ENCODE peak calls at places on chromosomes 7 and 10, in nine cellular contexts. One of them, this sample, is unnamed. For H3K4me1, the result is how much of the 10 kb centered on the place peaks cover.

GRCh38 chr10:6136215-6137201 is 47.7 kb downstream of the RBM17 start:
- DNase-seq in upper lobe of left lung: no peak
- DNase-seq in transverse colon: no peak
- DNase-seq in IMR-90: peak
- DNase-seq in uterus: peak
- DNase-seq in H1: no peak
- DNase-seq in HepG2: no peak
- DNase-seq in A549: no peak
- DNase-seq in esophagus squamous epithelium: no peak
- DNase-seq in this sample: no peak

GRCh38 chr7:111532625-111533024 is 29.7 kb downstream of the IMMP2L start:
- DNase-seq in uterus: no peak
- DNase-seq in esophagus squamous epithelium: no peak
- DNase-seq in HepG2: no peak
- DNase-seq in upper lobe of left lung: no peak
- DNase-seq in IMR-90: no peak
- DNase-seq in A549: no peak
- DNase-seq in transverse colon: no peak
- DNase-seq in H1: no peak
- DNase-seq in this sample: no peak

GRCh38 chr10:23884671-23885070 is 324.3 kb upstream of the KIAA1217 start:
- DNase-seq in esophagus squamous epithelium: no peak
- DNase-seq in IMR-90: no peak
- DNase-seq in A549: no peak
- DNase-seq in transverse colon: no peak
- DNase-seq in uterus: no peak
- DNase-seq in upper lobe of left lung: no peak
- DNase-seq in H1: no peak
- DNase-seq in HepG2: no peak
- DNase-seq in this sample: no peak

GRCh38 chr7:118429141-118429540 is 204.6 kb downstream of the ANKRD7 start:
- DNase-seq in upper lobe of left lung: no peak
- DNase-seq in uterus: no peak
- DNase-seq in esophagus squamous epithelium: no peak
- DNase-seq in HepG2: no peak
- DNase-seq in A549: no peak
- DNase-seq in IMR-90: no peak
- DNase-seq in H1: no peak
- DNase-seq in transverse colon: no peak
- DNase-seq in this sample: no peak

GRCh38 chr7:90474284-90475210 is 5.1 kb downstream of the PTTG1IP2 start:
- DNase-seq in uterus: no peak
- DNase-seq in HepG2: no peak
- DNase-seq in upper lobe of left lung: no peak
- DNase-seq in esophagus squamous epithelium: no peak
- DNase-seq in H1: no peak
- DNase-seq in transverse colon: no peak
- DNase-seq in IMR-90: peak
- DNase-seq in A549: no peak
- DNase-seq in this sample: no peak

GRCh38 chr10:72612203-72612826 is 13.6 kb downstream of the MICU1 start:
- DNase-seq in IMR-90: no peak
- DNase-seq in uterus: no peak
- DNase-seq in esophagus squamous epithelium: no peak
- DNase-seq in upper lobe of left lung: no peak
- DNase-seq in A549: no peak
- DNase-seq in H1: no peak
- DNase-seq in transverse colon: no peak
- DNase-seq in HepG2: no peak
- DNase-seq in this sample: no peak

GRCh38 chr7:34845666-34846361 is 187.8 kb downstream of the NPSR1 start:
- DNase-seq in A549: no peak
- DNase-seq in IMR-90: no peak
- DNase-seq in esophagus squamous epithelium: no peak
- DNase-seq in HepG2: peak
- DNase-seq in uterus: no peak
- DNase-seq in transverse colon: no peak
- DNase-seq in H1: no peak
- DNase-seq in upper lobe of left lung: no peak
- DNase-seq in this sample: no peak

GRCh38 chr7:99014113-99014985 is 129.6 kb downstream of the SMURF1 start:
- DNase-seq in IMR-90: no peak
- DNase-seq in upper lobe of left lung: peak
- DNase-seq in transverse colon: no peak
- DNase-seq in A549: no peak
- DNase-seq in H1: no peak
- DNase-seq in uterus: peak
- DNase-seq in esophagus squamous epithelium: no peak
- DNase-seq in HepG2: no peak
- DNase-seq in this sample: peak

GRCh38 chr10:24039897-24040296 is 169.0 kb upstream of the KIAA1217 start:
- DNase-seq in H1: no peak
- DNase-seq in transverse colon: peak
- DNase-seq in uterus: no peak
- DNase-seq in esophagus squamous epithelium: no peak
- DNase-seq in upper lobe of left lung: no peak
- DNase-seq in A549: no peak
- DNase-seq in HepG2: no peak
- DNase-seq in IMR-90: no peak
- DNase-seq in this sample: no peak

GRCh38 chr7:30029696-30030095 is 1.5 kb downstream of the PLEKHA8 start:
- DNase-seq in HepG2: no peak
- DNase-seq in H1: no peak
- DNase-seq in esophagus squamous epithelium: no peak
- DNase-seq in transverse colon: no peak
- DNase-seq in A549: peak
- DNase-seq in uterus: no peak
- DNase-seq in IMR-90: no peak
- DNase-seq in upper lobe of left lung: no peak
- DNase-seq in this sample: no peak

GRCh38 chr7:30028749-30029635 is 780 bp downstream of the PLEKHA8 start:
- DNase-seq in A549: peak
- DNase-seq in HepG2: peak
- DNase-seq in uterus: no peak
- DNase-seq in H1: no peak
- DNase-seq in IMR-90: peak
- DNase-seq in upper lobe of left lung: no peak
- DNase-seq in transverse colon: no peak
- DNase-seq in esophagus squamous epithelium: no peak
- DNase-seq in this sample: peak

GRCh38 chr7:30026229-30027064 is at the start of gene FKBP14:
- DNase-seq in esophagus squamous epithelium: peak
- DNase-seq in transverse colon: peak
- DNase-seq in HepG2: peak
- DNase-seq in A549: peak
- DNase-seq in upper lobe of left lung: peak
- DNase-seq in H1: peak
- DNase-seq in uterus: peak
- DNase-seq in IMR-90: peak
- DNase-seq in this sample: peak

GRCh38 chr7:30027065-30027456 is 559 bp upstream of the FKBP14 start:
- DNase-seq in HepG2: peak
- DNase-seq in uterus: no peak
- DNase-seq in esophagus squamous epithelium: no peak
- DNase-seq in IMR-90: peak
- DNase-seq in upper lobe of left lung: peak
- DNase-seq in transverse colon: no peak
- DNase-seq in A549: peak
- DNase-seq in H1: no peak
- DNase-seq in this sample: no peak

GRCh38 chr7:30027915-30028748 is at the start of gene PLEKHA8:
- DNase-seq in esophagus squamous epithelium: peak
- DNase-seq in A549: peak
- DNase-seq in upper lobe of left lung: peak
- DNase-seq in IMR-90: peak
- DNase-seq in H1: peak
- DNase-seq in transverse colon: peak
- DNase-seq in HepG2: peak
- DNase-seq in uterus: peak
- DNase-seq in this sample: peak
- TF ChIP-seq POLR2A in esophagus squamous epithelium: peak
- TF ChIP-seq POLR2A in A549: peak
- TF ChIP-seq POLR2A in upper lobe of left lung: peak
- TF ChIP-seq POLR2A in IMR-90: no peak
- TF ChIP-seq POLR2A in H1: no peak
- TF ChIP-seq POLR2A in transverse colon: peak
- TF ChIP-seq POLR2A in HepG2: peak
- TF ChIP-seq POLR2A in uterus: peak
- TF ChIP-seq POLR2A in this sample: no peak

GRCh38 chr7:151080522-151081169 is at the start of gene FASTK:
- DNase-seq in A549: peak
- DNase-seq in uterus: peak
- DNase-seq in H1: peak
- DNase-seq in esophagus squamous epithelium: peak
- DNase-seq in IMR-90: peak
- DNase-seq in upper lobe of left lung: peak
- DNase-seq in HepG2: peak
- DNase-seq in transverse colon: peak
- DNase-seq in this sample: peak

GRCh38 chr7:151080091-151080521 is 503 bp downstream of the FASTK start:
- DNase-seq in IMR-90: no peak
- DNase-seq in transverse colon: no peak
- DNase-seq in HepG2: no peak
- DNase-seq in uterus: no peak
- DNase-seq in A549: no peak
- DNase-seq in esophagus squamous epithelium: no peak
- DNase-seq in H1: no peak
- DNase-seq in upper lobe of left lung: no peak
- DNase-seq in this sample: no peak

GRCh38 chr7:151082151-151083070 is 882 bp downstream of the TMUB1 start:
- DNase-seq in A549: no peak
- DNase-seq in transverse colon: no peak
- DNase-seq in esophagus squamous epithelium: no peak
- DNase-seq in H1: no peak
- DNase-seq in IMR-90: no peak
- DNase-seq in uterus: peak
- DNase-seq in HepG2: no peak
- DNase-seq in upper lobe of left lung: no peak
- DNase-seq in this sample: peak

GRCh38 chr7:151083071-151083823 is at the start of gene TMUB1:
- DNase-seq in H1: peak
- DNase-seq in A549: peak
- DNase-seq in upper lobe of left lung: peak
- DNase-seq in IMR-90: peak
- DNase-seq in transverse colon: peak
- DNase-seq in HepG2: peak
- DNase-seq in uterus: peak
- DNase-seq in esophagus squamous epithelium: peak
- DNase-seq in this sample: peak

GRCh38 chr7:151081170-151082101 is 827 bp upstream of the FASTK start:
- DNase-seq in HepG2: no peak
- DNase-seq in upper lobe of left lung: no peak
- DNase-seq in transverse colon: peak
- DNase-seq in H1: peak
- DNase-seq in esophagus squamous epithelium: no peak
- DNase-seq in uterus: peak
- DNase-seq in A549: no peak
- DNase-seq in IMR-90: no peak
- DNase-seq in this sample: peak
- H3K4me1 ChIP-seq in HepG2: under half
- H3K4me1 ChIP-seq in upper lobe of left lung: half or more
- H3K4me1 ChIP-seq in transverse colon: under half
- H3K4me1 ChIP-seq in H1: under half
- H3K4me1 ChIP-seq in esophagus squamous epithelium: half or more
- H3K4me1 ChIP-seq in uterus: under half
- H3K4me1 ChIP-seq in A549: half or more
- H3K4me1 ChIP-seq in IMR-90: under half
- H3K4me1 ChIP-seq in this sample: half or more

DNA sequence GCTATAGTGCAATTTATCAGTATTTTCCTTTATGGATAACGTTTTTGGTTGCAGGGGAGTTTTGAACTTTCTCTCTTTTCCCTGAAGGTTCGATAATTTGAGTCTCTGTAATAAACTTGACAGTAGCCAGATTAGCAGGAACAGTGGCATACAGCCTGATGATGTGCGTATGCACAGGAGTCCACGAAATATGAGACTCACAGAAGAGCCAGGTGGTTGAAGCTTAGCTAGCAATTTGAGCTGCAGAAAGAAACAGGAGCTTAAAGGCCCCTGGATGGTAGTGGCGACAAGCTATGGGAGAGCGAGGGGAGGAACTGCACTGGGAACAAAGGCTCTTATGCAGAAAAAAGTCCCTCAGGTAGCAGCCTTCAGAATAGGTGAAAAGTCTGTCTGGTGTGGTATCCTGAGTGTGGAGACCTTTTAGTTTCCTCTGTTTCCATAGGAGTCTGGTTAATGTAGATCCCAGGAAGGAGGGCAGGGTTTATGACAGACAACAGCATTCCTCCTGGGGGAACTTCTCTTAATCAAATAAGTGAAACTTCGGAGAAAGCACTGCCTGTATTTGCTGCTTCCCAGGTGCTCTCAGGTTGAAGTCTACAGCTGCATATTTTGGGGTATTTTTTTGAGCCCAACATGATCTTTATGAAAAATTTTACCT is 32.7 kb downstream of the FANK1 start:
- DNase-seq in transverse colon: no peak
- DNase-seq in HepG2: no peak
- DNase-seq in A549: no peak
- DNase-seq in upper lobe of left lung: no peak
- DNase-seq in esophagus squamous epithelium: no peak
- DNase-seq in H1: no peak
- DNase-seq in IMR-90: no peak
- DNase-seq in uterus: no peak
- DNase-seq in this sample: no peak
- H3K27ac ChIP-seq in transverse colon: peak
- H3K27ac ChIP-seq in HepG2: no peak
- H3K27ac ChIP-seq in A549: no peak
- H3K27ac ChIP-seq in upper lobe of left lung: no peak
- H3K27ac ChIP-seq in esophagus squamous epithelium: no peak
- H3K27ac ChIP-seq in H1: no peak
- H3K27ac ChIP-seq in IMR-90: no peak
- H3K27ac ChIP-seq in uterus: no peak
- H3K27ac ChIP-seq in this sample: no peak

GRCh38 chr10:132394201-132394811 is 2.7 kb upstream of the PWWP2B start:
- DNase-seq in uterus: no peak
- DNase-seq in HepG2: no peak
- DNase-seq in transverse colon: no peak
- DNase-seq in upper lobe of left lung: no peak
- DNase-seq in esophagus squamous epithelium: no peak
- DNase-seq in IMR-90: no peak
- DNase-seq in A549: no peak
- DNase-seq in H1: no peak
- DNase-seq in this sample: no peak

GRCh38 chr10:132396495-132397035 is 435 bp upstream of the PWWP2B start:
- DNase-seq in transverse colon: peak
- DNase-seq in upper lobe of left lung: peak
- DNase-seq in HepG2: peak
- DNase-seq in A549: no peak
- DNase-seq in H1: no peak
- DNase-seq in IMR-90: peak
- DNase-seq in uterus: peak
- DNase-seq in esophagus squamous epithelium: no peak
- DNase-seq in this sample: no peak

GRCh38 chr10:132397036-132397541 is at the start of gene PWWP2B:
- DNase-seq in esophagus squamous epithelium: no peak
- DNase-seq in transverse colon: peak
- DNase-seq in A549: no peak
- DNase-seq in H1: no peak
- DNase-seq in uterus: peak
- DNase-seq in upper lobe of left lung: no peak
- DNase-seq in HepG2: no peak
- DNase-seq in IMR-90: peak
- DNase-seq in this sample: no peak

GRCh38 chr10:132394936-132395703 is 1.9 kb upstream of the PWWP2B start:
- DNase-seq in HepG2: no peak
- DNase-seq in upper lobe of left lung: no peak
- DNase-seq in transverse colon: no peak
- DNase-seq in esophagus squamous epithelium: no peak
- DNase-seq in H1: no peak
- DNase-seq in IMR-90: no peak
- DNase-seq in A549: no peak
- DNase-seq in uterus: no peak
- DNase-seq in this sample: no peak

GRCh38 chr10:132395704-132396494 is 1.1 kb upstream of the PWWP2B start:
- DNase-seq in HepG2: peak
- DNase-seq in upper lobe of left lung: peak
- DNase-seq in transverse colon: peak
- DNase-seq in IMR-90: no peak
- DNase-seq in uterus: peak
- DNase-seq in esophagus squamous epithelium: no peak
- DNase-seq in A549: no peak
- DNase-seq in H1: peak
- DNase-seq in this sample: peak
- TF ChIP-seq POLR2A in HepG2: peak
- TF ChIP-seq POLR2A in upper lobe of left lung: peak
- TF ChIP-seq POLR2A in transverse colon: peak
- TF ChIP-seq POLR2A in IMR-90: no peak
- TF ChIP-seq POLR2A in uterus: peak
- TF ChIP-seq POLR2A in esophagus squamous epithelium: no peak
- TF ChIP-seq POLR2A in A549: no peak
- TF ChIP-seq POLR2A in H1: peak
- TF ChIP-seq POLR2A in this sample: no peak

This sample was measured in suprapubic skin.